ENCODE peak calls at places on chromosomes 13 and 19, in five cellular contexts. One of them, this sample, is unnamed.

GRCh38 chr13:93721483-93721882 is 494.9 kb downstream of the GPC6 start:
- DNase-seq in transverse colon: no peak
- DNase-seq in breast epithelium: no peak
- DNase-seq in prostate gland: no peak
- DNase-seq in HL-60: no peak
- DNase-seq in this sample: no peak

GRCh38 chr13:97946951-97947588 is 6.4 kb upstream of the IPO5 start:
- DNase-seq in transverse colon: no peak
- DNase-seq in breast epithelium: no peak
- DNase-seq in prostate gland: no peak
- DNase-seq in HL-60: no peak
- DNase-seq in this sample: no peak

GRCh38 chr19:4977299-4978174 is 8.6 kb downstream of the KDM4B start:
- DNase-seq in transverse colon: peak
- DNase-seq in breast epithelium: no peak
- DNase-seq in prostate gland: no peak
- DNase-seq in HL-60: no peak
- DNase-seq in this sample: peak

GRCh38 chr19:45299719-45300118 is 23.0 kb downstream of the CKM start:
- DNase-seq in transverse colon: no peak
- DNase-seq in breast epithelium: no peak
- DNase-seq in prostate gland: no peak
- DNase-seq in HL-60: peak
- DNase-seq in this sample: no peak

GRCh38 chr19:2424686-2425621 is 2.4 kb downstream of the TIMM13 start:
- DNase-seq in transverse colon: no peak
- DNase-seq in breast epithelium: no peak
- DNase-seq in prostate gland: no peak
- DNase-seq in HL-60: peak
- DNase-seq in this sample: peak

GRCh38 chr13:74732736-74733135 is 598.5 kb upstream of the KLF12 start:
- DNase-seq in transverse colon: no peak
- DNase-seq in breast epithelium: no peak
- DNase-seq in prostate gland: no peak
- DNase-seq in HL-60: no peak
- DNase-seq in this sample: no peak

GRCh38 chr13:100887729-100888151 is 213.1 kb upstream of the TMTC4 start:
- DNase-seq in transverse colon: no peak
- DNase-seq in breast epithelium: no peak
- DNase-seq in prostate gland: no peak
- DNase-seq in HL-60: no peak
- DNase-seq in this sample: no peak

GRCh38 chr13:39578821-39579291 is 24.1 kb downstream of the LHFPL6 start:
- DNase-seq in transverse colon: no peak
- DNase-seq in breast epithelium: no peak
- DNase-seq in prostate gland: no peak
- DNase-seq in HL-60: no peak
- DNase-seq in this sample: no peak

GRCh38 chr13:96034662-96035061 is 18.5 kb downstream of the UGGT2 start:
- DNase-seq in transverse colon: no peak
- DNase-seq in breast epithelium: no peak
- DNase-seq in prostate gland: no peak
- DNase-seq in HL-60: no peak
- DNase-seq in this sample: peak

GRCh38 chr13:109941951-109942350 is 155.6 kb upstream of the IRS2 start:
- DNase-seq in transverse colon: no peak
- DNase-seq in breast epithelium: no peak
- DNase-seq in prostate gland: no peak
- DNase-seq in HL-60: peak
- DNase-seq in this sample: no peak

GRCh38 chr13:23655321-23655720 is 85.1 kb downstream of the TNFRSF19 start:
- DNase-seq in transverse colon: no peak
- DNase-seq in breast epithelium: no peak
- DNase-seq in prostate gland: no peak
- DNase-seq in HL-60: no peak
- DNase-seq in this sample: no peak

GRCh38 chr13:114119196-114119595 is 13.2 kb downstream of the RASA3 start:
- DNase-seq in transverse colon: no peak
- DNase-seq in breast epithelium: no peak
- DNase-seq in prostate gland: no peak
- DNase-seq in HL-60: no peak
- DNase-seq in this sample: no peak

GRCh38 chr13:36712785-36713184 is 39.0 kb downstream of the SERTM1 start:
- DNase-seq in transverse colon: no peak
- DNase-seq in breast epithelium: no peak
- DNase-seq in prostate gland: no peak
- DNase-seq in HL-60: no peak
- DNase-seq in this sample: no peak

GRCh38 chr19:3375221-3376088 is 9.1 kb downstream of the NFIC start:
- DNase-seq in transverse colon: peak
- DNase-seq in breast epithelium: peak
- DNase-seq in prostate gland: no peak
- DNase-seq in HL-60: no peak
- DNase-seq in this sample: peak

GRCh38 chr13:80342541-80343371 is 1.8 kb upstream of the SPRY2 start:
- DNase-seq in transverse colon: peak
- DNase-seq in breast epithelium: peak
- DNase-seq in prostate gland: peak
- DNase-seq in HL-60: peak
- DNase-seq in this sample: peak

GRCh38 chr19:8500158-8500557 is 2.3 kb downstream of the PRAM1 start:
- DNase-seq in transverse colon: no peak
- DNase-seq in breast epithelium: no peak
- DNase-seq in prostate gland: no peak
- DNase-seq in HL-60: peak
- DNase-seq in this sample: no peak

GRCh38 chr13:20565120-20565736 is 1.7 kb upstream of the IFT88 start:
- DNase-seq in transverse colon: no peak
- DNase-seq in breast epithelium: no peak
- DNase-seq in prostate gland: no peak
- DNase-seq in HL-60: no peak
- DNase-seq in this sample: no peak

GRCh38 chr13:43196750-43197149 is 173.4 kb downstream of the DNAJC15 start:
- DNase-seq in transverse colon: no peak
- DNase-seq in breast epithelium: no peak
- DNase-seq in prostate gland: no peak
- DNase-seq in HL-60: no peak
- DNase-seq in this sample: no peak

GRCh38 chr13:80469841-80470378 is 129.0 kb upstream of the SPRY2 start:
- DNase-seq in transverse colon: peak
- DNase-seq in breast epithelium: no peak
- DNase-seq in prostate gland: no peak
- DNase-seq in HL-60: no peak
- DNase-seq in this sample: no peak

GRCh38 chr13:23383151-23383550 is 50.4 kb downstream of the SACS start:
- DNase-seq in transverse colon: no peak
- DNase-seq in breast epithelium: no peak
- DNase-seq in prostate gland: no peak
- DNase-seq in HL-60: no peak
- DNase-seq in this sample: no peak

GRCh38 chr13:87661471-87661870 is 9.7 kb upstream of the SLITRK5 start:
- DNase-seq in transverse colon: no peak
- DNase-seq in breast epithelium: no peak
- DNase-seq in prostate gland: no peak
- DNase-seq in HL-60: no peak
- DNase-seq in this sample: no peak

GRCh38 chr19:19115954-19116353 is 22.3 kb downstream of the TMEM161A start:
- DNase-seq in transverse colon: peak
- DNase-seq in breast epithelium: no peak
- DNase-seq in prostate gland: no peak
- DNase-seq in HL-60: peak
- DNase-seq in this sample: peak

GRCh38 chr13:43266953-43267615 is 243.7 kb downstream of the DNAJC15 start:
- DNase-seq in transverse colon: no peak
- DNase-seq in breast epithelium: no peak
- DNase-seq in prostate gland: no peak
- DNase-seq in HL-60: no peak
- DNase-seq in this sample: no peak

GRCh38 chr19:8552810-8553209 is 24.4 kb downstream of the MYO1F start:
- DNase-seq in transverse colon: no peak
- DNase-seq in breast epithelium: no peak
- DNase-seq in prostate gland: no peak
- DNase-seq in HL-60: no peak
- DNase-seq in this sample: no peak

GRCh38 chr19:13505164-13505695 is 1.0 kb downstream of the CACNA1A start:
- DNase-seq in transverse colon: no peak
- DNase-seq in breast epithelium: no peak
- DNase-seq in prostate gland: no peak
- DNase-seq in HL-60: no peak
- DNase-seq in this sample: no peak
- H3K4me3 ChIP-seq in transverse colon: no peak
- H3K4me3 ChIP-seq in breast epithelium: no peak
- H3K4me3 ChIP-seq in prostate gland: no peak
- H3K4me3 ChIP-seq in HL-60: no peak
- H3K4me3 ChIP-seq in this sample: no peak

DNA sequence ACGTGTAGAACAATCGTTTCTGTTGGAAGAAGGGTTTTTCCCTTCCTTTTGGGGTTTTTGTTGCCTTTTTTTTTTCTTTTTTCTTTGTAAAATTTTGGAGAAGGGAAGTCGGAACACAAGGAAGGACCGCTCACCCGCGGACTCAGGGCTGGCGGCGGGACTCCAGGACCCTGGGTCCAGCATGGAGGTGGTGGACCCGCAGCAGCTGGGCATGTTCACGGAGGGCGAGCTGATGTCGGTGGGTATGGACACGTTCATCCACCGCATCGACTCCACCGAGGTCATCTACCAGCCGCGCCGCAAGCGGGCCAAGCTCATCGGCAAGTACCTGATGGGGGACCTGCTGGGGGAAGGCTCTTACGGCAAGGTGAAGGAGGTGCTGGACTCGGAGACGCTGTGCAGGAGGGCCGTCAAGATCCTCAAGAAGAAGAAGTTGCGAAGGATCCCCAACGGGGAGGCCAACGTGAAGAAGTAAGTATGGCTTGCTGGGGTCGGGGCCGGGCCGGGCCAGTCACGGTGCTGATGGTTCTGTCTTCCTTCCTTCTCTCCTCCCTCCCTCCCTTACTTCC is 1.2 kb downstream of the STK11 start:
- DNase-seq in transverse colon: peak
- DNase-seq in breast epithelium: no peak
- DNase-seq in prostate gland: no peak
- DNase-seq in HL-60: peak
- DNase-seq in this sample: no peak
- H3K27ac ChIP-seq in transverse colon: peak
- H3K27ac ChIP-seq in breast epithelium: peak
- H3K27ac ChIP-seq in prostate gland: peak
- H3K27ac ChIP-seq in HL-60: peak
- H3K27ac ChIP-seq in this sample: peak

DNA sequence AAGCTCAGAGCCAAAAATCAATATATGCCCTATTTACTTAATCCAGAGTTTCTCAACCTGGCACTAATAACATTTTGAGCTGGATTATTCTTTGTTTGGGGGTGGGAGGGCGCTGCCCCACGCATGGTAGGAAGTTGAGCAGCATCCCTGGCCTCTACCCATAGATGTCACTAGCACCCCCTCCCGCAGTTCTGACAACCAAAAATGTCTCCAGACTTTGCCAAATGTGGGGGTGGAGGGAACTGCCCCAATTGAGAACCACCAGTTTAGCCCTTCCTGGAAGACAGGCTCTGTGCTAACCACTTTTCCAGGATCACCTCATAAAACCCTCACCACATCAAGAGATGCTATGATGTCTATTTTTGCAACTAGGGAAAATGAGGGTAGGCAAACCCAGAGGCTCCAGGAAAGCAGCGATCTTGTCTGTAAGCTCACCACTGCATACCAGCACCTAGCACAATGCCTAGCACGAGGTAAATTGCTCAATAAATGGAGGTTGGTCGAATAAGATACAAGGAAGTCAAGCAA is 1.1 kb downstream of the TRIR start:
- DNase-seq in transverse colon: no peak
- DNase-seq in breast epithelium: no peak
- DNase-seq in prostate gland: no peak
- DNase-seq in HL-60: peak
- DNase-seq in this sample: no peak
- TF ChIP-seq POLR2AphosphoS5 in transverse colon: no peak
- TF ChIP-seq POLR2AphosphoS5 in breast epithelium: no peak
- TF ChIP-seq POLR2AphosphoS5 in prostate gland: no peak
- TF ChIP-seq POLR2AphosphoS5 in HL-60: no peak
- TF ChIP-seq POLR2AphosphoS5 in this sample: no peak

GRCh38 chr13:112965573-112966115 is 3.4 kb upstream of the MCF2L start:
- DNase-seq in transverse colon: peak
- DNase-seq in breast epithelium: peak
- DNase-seq in prostate gland: no peak
- DNase-seq in HL-60: no peak
- DNase-seq in this sample: no peak
- H3K4me3 ChIP-seq in transverse colon: no peak
- H3K4me3 ChIP-seq in breast epithelium: no peak
- H3K4me3 ChIP-seq in prostate gland: no peak
- H3K4me3 ChIP-seq in HL-60: no peak
- H3K4me3 ChIP-seq in this sample: no peak

GRCh38 chr13:45464687-45465453 is at the start of gene COG3:
- DNase-seq in transverse colon: peak
- DNase-seq in breast epithelium: peak
- DNase-seq in prostate gland: peak
- DNase-seq in HL-60: peak
- DNase-seq in this sample: peak

GRCh38 chr13:45472171-45472705 is 7.5 kb downstream of the COG3 start:
- DNase-seq in transverse colon: no peak
- DNase-seq in breast epithelium: no peak
- DNase-seq in prostate gland: no peak
- DNase-seq in HL-60: no peak
- DNase-seq in this sample: no peak

GRCh38 chr13:45468676-45469075 is 3.9 kb downstream of the COG3 start:
- DNase-seq in transverse colon: peak
- DNase-seq in breast epithelium: no peak
- DNase-seq in prostate gland: peak
- DNase-seq in HL-60: no peak
- DNase-seq in this sample: no peak

GRCh38 chr13:45464141-45464686 is 525 bp upstream of the COG3 start:
- DNase-seq in transverse colon: peak
- DNase-seq in breast epithelium: no peak
- DNase-seq in prostate gland: no peak
- DNase-seq in HL-60: no peak
- DNase-seq in this sample: no peak

GRCh38 chr13:45466359-45466758 is 1.6 kb downstream of the COG3 start:
- DNase-seq in transverse colon: no peak
- DNase-seq in breast epithelium: no peak
- DNase-seq in prostate gland: no peak
- DNase-seq in HL-60: no peak
- DNase-seq in this sample: no peak
- H3K27ac ChIP-seq in transverse colon: peak
- H3K27ac ChIP-seq in breast epithelium: no peak
- H3K27ac ChIP-seq in prostate gland: no peak
- H3K27ac ChIP-seq in HL-60: no peak
- H3K27ac ChIP-seq in this sample: peak

GRCh38 chr19:48896191-48896720 is 2.3 kb downstream of the TULP2 start:
- DNase-seq in transverse colon: peak
- DNase-seq in breast epithelium: no peak
- DNase-seq in prostate gland: peak
- DNase-seq in HL-60: no peak
- DNase-seq in this sample: no peak
- TF ChIP-seq POLR2AphosphoS5 in transverse colon: no peak
- TF ChIP-seq POLR2AphosphoS5 in breast epithelium: peak
- TF ChIP-seq POLR2AphosphoS5 in prostate gland: no peak
- TF ChIP-seq POLR2AphosphoS5 in HL-60: no peak
- TF ChIP-seq POLR2AphosphoS5 in this sample: no peak

GRCh38 chr13:40681341-40682051 is 15.1 kb upstream of the FOXO1 start:
- DNase-seq in transverse colon: no peak
- DNase-seq in breast epithelium: no peak
- DNase-seq in prostate gland: no peak
- DNase-seq in HL-60: no peak
- DNase-seq in this sample: no peak
- H3K4me3 ChIP-seq in transverse colon: no peak
- H3K4me3 ChIP-seq in breast epithelium: no peak
- H3K4me3 ChIP-seq in prostate gland: no peak
- H3K4me3 ChIP-seq in HL-60: no peak
- H3K4me3 ChIP-seq in this sample: no peak